ENCODE peak calls at places on chromosomes 5 and 9, in seven cellular contexts. L is AG10803; R is CD8-positive, alpha-beta memory T cell; B is psoas muscle; G is astrocyte of the cerebellum; D is ELF-1; F is pulmonary artery endothelial cell. U is an unnamed sample.

GRCh38 chr5:66144799-66145390 is 795 bp downstream of the SREK1 start:
- DNase-seq in G (peak; percentile 12), D (no peak), B (no peak), L (peak; percentile 59), R (no peak), F (no peak), U (no peak)

GRCh38 chr5:179267071-179267670 is 78.1 kb downstream of the ADAMTS2 start:
- DNase-seq in F (no peak), D (no peak), L (peak; percentile 72), B (no peak), G (no peak), R (peak; percentile 33), U (no peak)

GRCh38 chr5:849651-850301 is 1.0 kb downstream of the ZDHHC11 start:
- DNase-seq in B (peak; percentile 45), D (peak; percentile 30), G (no peak), R (peak; percentile 24), L (no peak), F (no peak), U (no peak)

GRCh38 chr9:75858497-75859092 is 31.9 kb upstream of the PCSK5 start:
- DNase-seq in F (no peak), R (no peak), L (no peak), D (no peak), B (no peak), G (no peak), U (no peak)

GRCh38 chr5:172173771-172174170 is 14.3 kb downstream of the STK10 start:
- DNase-seq in B (no peak), F (no peak), R (peak; percentile 79), D (no peak), G (peak; percentile 76), L (peak; percentile 35), U (peak; percentile 16)

GRCh38 chr5:111754190-111754589 is 2.8 kb downstream of the NREP start:
- DNase-seq in D (no peak), L (no peak), R (no peak), F (no peak), G (no peak), B (no peak), U (no peak)

GRCh38 chr5:6820851-6821479 is 107.7 kb downstream of the TENT4A start:
- DNase-seq in L (no peak), F (no peak), R (peak; percentile 60), B (no peak), D (peak; percentile 79), G (no peak), U (peak; percentile 2)

GRCh38 chr5:149264432-149265069 is 7.1 kb upstream of the AFAP1L1 start:
- DNase-seq in D (peak; percentile 75), F (no peak), L (no peak), R (peak; percentile 64), G (no peak), B (no peak), U (no peak)

GRCh38 chr9:77575785-77576184 is 72.3 kb downstream of the GNA14 start:
- DNase-seq in L (no peak), R (no peak), D (no peak), G (peak; percentile 12), F (no peak), B (no peak), U (peak; percentile 36)

GRCh38 chr9:121464968-121465367 is 34.7 kb downstream of the GGTA1 start:
- DNase-seq in L (no peak), R (no peak), F (no peak), D (no peak), B (no peak), G (no peak), U (no peak)

GRCh38 chr5:79505138-79505537 is 8.8 kb downstream of the HOMER1 start:
- DNase-seq in G (no peak), R (no peak), F (no peak), L (no peak), B (no peak), D (no peak), U (no peak)

GRCh38 chr9:83441390-83441789 is 96.8 kb downstream of the FRMD3 start:
- DNase-seq in D (no peak), L (peak; percentile 28), F (no peak), G (no peak), R (no peak), B (no peak), U (peak; percentile 37)

GRCh38 chr5:56659991-56660390 is 155.4 kb upstream of the MAP3K1 start:
- DNase-seq in D (no peak), G (no peak), R (no peak), B (no peak), F (no peak), L (no peak), U (no peak)

GRCh38 chr5:159552751-159553150 is 222.5 kb upstream of the IL12B start:
- DNase-seq in B (no peak), F (no peak), L (peak; percentile 49), R (no peak), G (peak; percentile 68), D (no peak), U (peak; percentile 52)

GRCh38 chr5:107869459-107870115 is 198.8 kb upstream of the EFNA5 start:
- DNase-seq in B (no peak), R (no peak), D (no peak), G (peak; percentile 51), L (peak; percentile 81), F (peak; percentile 43), U (peak; percentile 69)

U was measured in fibroblast of the aortic adventitia.